ENCODE peak calls at places on chromosomes 16 and 17, in five cellular contexts. T is tibial artery, H is IMR-90, V is prostate gland, J is AG10803. F is an unnamed sample.
A peak's percentile ranks its signal among the peaks of the same experiment; 100 is the strongest.

GRCh38 chr16:28098171-28098958 is 34.9 kb upstream of the GSG1L start:
- DNase-seq in T (no peak), H (no peak), V (no peak), J (no peak), F (no peak)

GRCh38 chr16:30899794-30900193 is 3.4 kb downstream of the CTF1 start:
- DNase-seq in T (no peak), H (no peak), V (no peak), J (no peak), F (no peak)

GRCh38 chr16:27429981-27430441 is 28.0 kb downstream of the IL21R start:
- DNase-seq in T (no peak), H (no peak), V (no peak), J (no peak), F (no peak)

GRCh38 chr16:4937782-4938682 is 1.1 kb upstream of the PPL start:
- DNase-seq in T (no peak), H (no peak), V (peak; percentile 68), J (peak; percentile 51), F (peak; percentile 57)

GRCh38 chr17:14198013-14198412 is 38.6 kb downstream of the CDRT15 start:
- DNase-seq in T (no peak), H (no peak), V (no peak), J (no peak), F (no peak)

GRCh38 chr16:83517398-83517797 is 290.4 kb upstream of the HSBP1 start:
- DNase-seq in T (no peak), H (no peak), V (no peak), J (no peak), F (peak; percentile 57)

GRCh38 chr17:7523033-7523432 is 25.8 kb upstream of the TNFSF12 start:
- DNase-seq in T (no peak), H (no peak), V (no peak), J (no peak), F (no peak)

GRCh38 chr17:76709077-76709950 is 1.5 kb downstream of the MXRA7 start:
- DNase-seq in T (peak; percentile 96), H (peak; percentile 99), V (peak; percentile 44), J (peak; percentile 99), F (peak; percentile 88)

GRCh38 chr17:31688704-31689103 is 170.3 kb downstream of the COPRS start:
- DNase-seq in T (no peak), H (no peak), V (no peak), J (peak; percentile 48), F (no peak)

GRCh38 chr17:13114601-13115024 is 96.8 kb upstream of the ELAC2 start:
- DNase-seq in T (no peak), H (peak; percentile 28), V (no peak), J (peak; percentile 86), F (peak; percentile 7)

GRCh38 chr16:85171809-85172464 is 59.7 kb upstream of the CIBAR2 start:
- DNase-seq in T (no peak), H (no peak), V (no peak), J (peak; percentile 11), F (no peak)

GRCh38 chr16:66469291-66469931 is 42.3 kb downstream of the BEAN1 start:
- DNase-seq in T (no peak), H (no peak), V (no peak), J (no peak), F (no peak)

GRCh38 chr16:20136446-20136968 is 62.8 kb upstream of the GPR139 start:
- DNase-seq in T (no peak), H (no peak), V (no peak), J (no peak), F (no peak)

GRCh38 chr17:79840204-79840988 is 1.2 kb upstream of the CBX4 start:
- DNase-seq in T (peak; percentile 80), H (peak; percentile 31), V (peak; percentile 72), J (peak; percentile 52), F (peak; percentile 48)

GRCh38 chr17:41029633-41030245 is at the start of gene KRTAP1-4:
- DNase-seq in T (no peak), H (no peak), V (no peak), J (no peak), F (no peak)

GRCh38 chr17:75937652-75938051 is 3.2 kb downstream of the FBF1 start:
- DNase-seq in T (no peak), H (no peak), V (no peak), J (no peak), F (no peak)

DNA sequence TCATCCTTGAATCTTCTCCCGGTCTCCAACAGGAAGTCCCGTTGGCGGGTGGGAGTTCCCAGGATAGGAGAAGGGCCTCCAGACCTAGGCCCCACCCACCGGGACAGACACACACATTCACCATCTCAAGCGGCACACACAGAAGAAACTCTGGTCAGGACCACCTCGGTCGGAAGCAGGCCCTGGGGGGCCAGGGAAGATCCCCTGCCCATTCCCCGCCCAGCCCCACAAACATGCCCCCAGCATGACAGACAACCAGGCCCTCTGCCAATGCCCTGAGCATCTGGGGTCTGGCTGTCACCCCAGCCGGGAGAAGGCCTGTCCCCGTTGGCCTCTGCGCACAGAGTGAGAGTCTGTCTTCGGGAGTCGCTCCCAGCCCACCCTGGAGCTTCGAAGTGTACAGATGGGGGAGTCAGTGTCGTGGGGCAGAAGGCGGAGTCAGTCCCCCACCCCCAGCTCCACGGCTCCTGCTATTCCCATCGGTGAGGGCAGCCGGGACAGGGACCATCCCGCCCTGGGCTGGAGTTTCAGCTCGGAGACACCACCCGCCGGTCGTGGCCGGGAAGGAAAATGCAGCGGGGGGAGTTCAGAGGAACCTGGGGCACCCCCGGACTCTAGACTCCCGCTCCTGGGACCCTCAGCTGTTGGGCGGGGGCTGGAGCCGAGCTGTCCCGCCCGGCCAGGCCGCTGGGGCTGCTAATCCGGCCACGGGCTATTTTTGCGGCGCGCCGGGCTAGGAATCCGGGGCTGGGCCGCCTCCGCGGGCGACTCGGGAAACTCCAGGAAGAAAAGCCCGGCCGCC is 690 bp downstream of the RHBDF1 start:
- DNase-seq in T (peak; percentile 91), H (peak; percentile 76), V (peak; percentile 97), J (peak; percentile 77), F (peak; percentile 95)
- H3K4me3 ChIP-seq in T (peak overlapping the region; percentile 89), H (peak overlapping the region; percentile 72), V (peak overlapping the region; percentile 78), J (peak overlapping the region; percentile 84), F (peak overlapping the region; percentile 81)

DNA sequence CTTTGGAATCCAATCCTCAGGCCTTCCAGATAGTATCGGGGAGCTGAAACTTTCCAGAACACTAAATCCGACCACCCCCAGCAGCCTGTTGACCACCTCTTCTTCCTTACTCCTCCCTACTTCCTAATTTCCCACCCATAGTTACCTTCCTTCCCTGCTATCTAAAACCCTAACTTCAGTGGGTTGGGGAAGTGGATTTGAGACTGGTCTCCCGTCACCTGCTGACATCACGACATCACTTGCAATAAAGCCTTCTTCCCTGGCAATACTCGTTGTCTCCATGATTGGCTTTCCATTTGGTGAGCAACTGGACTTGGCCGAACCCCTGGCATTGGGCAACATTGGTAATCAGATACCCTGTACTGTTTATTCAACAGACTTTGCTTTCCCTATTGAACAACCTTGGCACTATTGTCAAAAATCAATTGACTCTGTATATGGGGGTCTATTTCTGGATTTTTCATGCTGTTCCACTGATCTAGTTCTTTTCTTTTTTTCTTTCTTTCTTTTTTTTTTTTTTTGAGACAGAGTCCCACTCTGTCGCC is 11.8 kb upstream of the FOXK2 start:
- DNase-seq in T (no peak), H (no peak), V (no peak), J (no peak), F (no peak)
- TF ChIP-seq CTCF in T (no peak), H (no peak), V (no peak), J (no peak), F (no peak)

GRCh38 chr16:73382921-73383594 is 335.1 kb upstream of the ZFHX3 start:
- DNase-seq in T (no peak), H (no peak), V (no peak), J (no peak), F (no peak)
- H3K4me3 ChIP-seq in T (no peak overlapping the region), H (no peak overlapping the region), V (no peak overlapping the region), J (no peak overlapping the region), F (no peak overlapping the region)

DNA sequence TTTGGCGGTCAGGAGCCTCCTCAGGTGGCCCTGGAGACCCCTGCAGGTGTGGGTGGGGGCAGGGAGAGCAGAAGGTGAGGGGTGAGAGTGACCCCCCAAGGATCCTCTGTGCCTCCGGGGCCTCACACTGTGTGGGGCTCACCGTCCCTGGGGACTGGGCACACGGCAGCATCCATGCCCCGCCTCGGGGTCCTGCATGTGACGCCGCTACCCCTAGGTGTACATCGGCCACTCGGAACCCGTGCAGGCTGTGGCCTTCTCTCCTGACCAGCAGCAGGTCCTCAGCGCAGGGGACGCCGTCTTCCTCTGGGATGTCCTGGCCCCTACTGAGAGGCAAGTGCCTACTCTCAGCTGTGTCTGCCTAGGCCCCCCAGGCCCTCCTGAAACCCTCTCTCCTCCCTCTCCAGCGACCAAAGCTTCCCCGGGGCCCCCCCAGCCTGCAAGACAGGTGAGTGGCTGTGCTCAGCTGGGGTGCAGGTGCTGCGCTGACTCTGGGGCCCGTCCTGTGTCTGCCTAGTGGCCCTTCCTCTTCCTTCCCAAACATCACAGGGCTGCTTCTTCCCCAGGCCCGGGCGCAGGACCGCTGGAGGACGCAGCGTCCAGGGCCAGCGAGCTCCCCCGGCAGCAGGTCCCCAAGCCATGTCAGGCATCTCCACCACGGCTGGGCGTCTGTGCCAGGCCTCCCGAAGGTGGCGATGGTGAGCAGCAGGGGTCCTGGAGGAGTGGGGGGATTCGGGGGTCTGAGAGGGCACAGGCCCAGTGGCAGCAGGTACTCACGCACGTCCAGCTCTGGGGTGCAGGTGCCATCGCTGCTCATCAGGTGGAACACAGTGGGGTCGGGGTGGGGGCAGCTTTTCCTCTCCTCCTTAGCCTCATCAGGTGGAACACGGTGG is 9.0 kb upstream of the RHOT2 start:
- DNase-seq in T (no peak), H (no peak), V (no peak), J (no peak), F (no peak)
- TF ChIP-seq CTCF in T (no peak), H (no peak), V (no peak), J (no peak), F (no peak)

GRCh38 chr17:71302721-71303549 is 817.9 kb upstream of the SOX9 start:
- DNase-seq in T (no peak), H (no peak), V (no peak), J (no peak), F (peak; percentile 64)
- H3K4me3 ChIP-seq in T (no peak overlapping the region), H (no peak overlapping the region), V (no peak overlapping the region), J (no peak overlapping the region), F (no peak overlapping the region)

F was measured in epithelial cell of esophagus.